ENCODE peak calls at places on chromosome 15, in five cellular contexts. One of them, this sample, is unnamed.

GRCh38 chr15:78093242-78094020 is 1.1 kb downstream of the SH2D7 start:
- DNase-seq in HCT116: no peak
- DNase-seq in Right ventricle myocardium superior: no peak
- DNase-seq in activated T-cell treated with anti-CD3 and anti-CD28 coated beads for 1 hour: no peak
- DNase-seq in tibial nerve: no peak
- DNase-seq in this sample: no peak

GRCh38 chr15:95365615-95366107 is 964.8 kb upstream of the NR2F2 start:
- DNase-seq in HCT116: no peak
- DNase-seq in Right ventricle myocardium superior: peak; percentile 42
- DNase-seq in activated T-cell treated with anti-CD3 and anti-CD28 coated beads for 1 hour: no peak
- DNase-seq in tibial nerve: no peak
- DNase-seq in this sample: no peak

GRCh38 chr15:78949461-78949860 is 4.6 kb upstream of the CTSH start:
- DNase-seq in HCT116: no peak
- DNase-seq in Right ventricle myocardium superior: no peak
- DNase-seq in activated T-cell treated with anti-CD3 and anti-CD28 coated beads for 1 hour: no peak
- DNase-seq in tibial nerve: no peak
- DNase-seq in this sample: no peak

GRCh38 chr15:67248106-67248505 is 6.4 kb downstream of the AAGAB start:
- DNase-seq in HCT116: no peak
- DNase-seq in Right ventricle myocardium superior: no peak
- DNase-seq in activated T-cell treated with anti-CD3 and anti-CD28 coated beads for 1 hour: no peak
- DNase-seq in tibial nerve: no peak
- DNase-seq in this sample: no peak

GRCh38 chr15:77029166-77030041 is 34.5 kb downstream of the PSTPIP1 start:
- DNase-seq in HCT116: no peak
- DNase-seq in Right ventricle myocardium superior: peak; percentile 37
- DNase-seq in activated T-cell treated with anti-CD3 and anti-CD28 coated beads for 1 hour: no peak
- DNase-seq in tibial nerve: peak; percentile 11
- DNase-seq in this sample: no peak

GRCh38 chr15:70152070-70152480 is 54.4 kb upstream of the TLE3 start:
- DNase-seq in HCT116: no peak
- DNase-seq in Right ventricle myocardium superior: no peak
- DNase-seq in activated T-cell treated with anti-CD3 and anti-CD28 coated beads for 1 hour: no peak
- DNase-seq in tibial nerve: no peak
- DNase-seq in this sample: no peak

GRCh38 chr15:29942144-29942543 is 119.9 kb upstream of the TJP1 start:
- DNase-seq in HCT116: no peak
- DNase-seq in Right ventricle myocardium superior: no peak
- DNase-seq in activated T-cell treated with anti-CD3 and anti-CD28 coated beads for 1 hour: no peak
- DNase-seq in tibial nerve: no peak
- DNase-seq in this sample: no peak

GRCh38 chr15:26899658-26900057 is 32.8 kb downstream of the GABRA5 start:
- DNase-seq in HCT116: no peak
- DNase-seq in Right ventricle myocardium superior: no peak
- DNase-seq in activated T-cell treated with anti-CD3 and anti-CD28 coated beads for 1 hour: no peak
- DNase-seq in tibial nerve: no peak
- DNase-seq in this sample: no peak

GRCh38 chr15:57406040-57406772 is 29.9 kb downstream of the CGNL1 start:
- DNase-seq in HCT116: no peak
- DNase-seq in Right ventricle myocardium superior: no peak
- DNase-seq in activated T-cell treated with anti-CD3 and anti-CD28 coated beads for 1 hour: no peak
- DNase-seq in tibial nerve: no peak
- DNase-seq in this sample: peak; percentile 90

GRCh38 chr15:98217356-98217755 is 256.9 kb downstream of the ARRDC4 start:
- DNase-seq in HCT116: no peak
- DNase-seq in Right ventricle myocardium superior: no peak
- DNase-seq in activated T-cell treated with anti-CD3 and anti-CD28 coated beads for 1 hour: no peak
- DNase-seq in tibial nerve: no peak
- DNase-seq in this sample: no peak

GRCh38 chr15:82043726-82044372 is 2.0 kb downstream of the MEX3B start:
- DNase-seq in HCT116: no peak
- DNase-seq in Right ventricle myocardium superior: no peak
- DNase-seq in activated T-cell treated with anti-CD3 and anti-CD28 coated beads for 1 hour: no peak
- DNase-seq in tibial nerve: no peak
- DNase-seq in this sample: no peak

GRCh38 chr15:28021281-28022039 is 77.7 kb downstream of the OCA2 start:
- DNase-seq in HCT116: peak; percentile 22
- DNase-seq in Right ventricle myocardium superior: no peak
- DNase-seq in activated T-cell treated with anti-CD3 and anti-CD28 coated beads for 1 hour: peak; percentile 8
- DNase-seq in tibial nerve: no peak
- DNase-seq in this sample: peak; percentile 79

GRCh38 chr15:37100109-37100873 is at the start of gene MEIS2:
- DNase-seq in HCT116: peak; percentile 59
- DNase-seq in Right ventricle myocardium superior: peak; percentile 97
- DNase-seq in activated T-cell treated with anti-CD3 and anti-CD28 coated beads for 1 hour: no peak
- DNase-seq in tibial nerve: peak; percentile 81
- DNase-seq in this sample: peak; percentile 97

GRCh38 chr15:58771621-58772235 is 626 bp downstream of the MINDY2 start:
- DNase-seq in HCT116: no peak
- DNase-seq in Right ventricle myocardium superior: peak; percentile 67
- DNase-seq in activated T-cell treated with anti-CD3 and anti-CD28 coated beads for 1 hour: no peak
- DNase-seq in tibial nerve: no peak
- DNase-seq in this sample: peak; percentile 48

GRCh38 chr15:31571676-31572075 is 245.0 kb downstream of the KLF13 start:
- DNase-seq in HCT116: no peak
- DNase-seq in Right ventricle myocardium superior: no peak
- DNase-seq in activated T-cell treated with anti-CD3 and anti-CD28 coated beads for 1 hour: no peak
- DNase-seq in tibial nerve: no peak
- DNase-seq in this sample: no peak

GRCh38 chr15:71458089-71458660 is 342.9 kb downstream of the THSD4 start:
- DNase-seq in HCT116: no peak
- DNase-seq in Right ventricle myocardium superior: no peak
- DNase-seq in activated T-cell treated with anti-CD3 and anti-CD28 coated beads for 1 hour: no peak
- DNase-seq in tibial nerve: no peak
- DNase-seq in this sample: no peak

GRCh38 chr15:67174864-67175573 is 79.4 kb downstream of the AAGAB start:
- DNase-seq in HCT116: peak; percentile 94
- DNase-seq in Right ventricle myocardium superior: no peak
- DNase-seq in activated T-cell treated with anti-CD3 and anti-CD28 coated beads for 1 hour: no peak
- DNase-seq in tibial nerve: no peak
- DNase-seq in this sample: no peak